ENCODE peak calls at places on chromosomes 16 and 17, in nine cellular contexts. One of them, this sample, is unnamed.
A peak's percentile ranks its signal among the peaks of the same experiment; 100 is the strongest.

GRCh38 chr16:50946606-50947005 is 204.5 kb downstream of the SALL1 start:
- DNase-seq in body of pancreas: no peak
- DNase-seq in effector memory CD4-positive, alpha-beta T cell: no peak
- DNase-seq in lower lobe of right lung: no peak
- DNase-seq in upper lobe of right lung: no peak
- DNase-seq in heart left ventricle: no peak
- DNase-seq in PC-9: no peak
- DNase-seq in neural progenitor cell: no peak
- DNase-seq in tibial nerve: no peak
- DNase-seq in this sample: no peak

GRCh38 chr17:7515912-7516610 is 31.9 kb downstream of the POLR2A start:
- DNase-seq in body of pancreas: peak; percentile 25
- DNase-seq in effector memory CD4-positive, alpha-beta T cell: no peak
- DNase-seq in lower lobe of right lung: peak; percentile 58
- DNase-seq in upper lobe of right lung: peak; percentile 72
- DNase-seq in heart left ventricle: no peak
- DNase-seq in PC-9: no peak
- DNase-seq in neural progenitor cell: no peak
- DNase-seq in tibial nerve: no peak
- DNase-seq in this sample: no peak

GRCh38 chr16:88431651-88432050 is 21.4 kb upstream of the ZFPM1 start:
- DNase-seq in body of pancreas: no peak
- DNase-seq in effector memory CD4-positive, alpha-beta T cell: no peak
- DNase-seq in lower lobe of right lung: no peak
- DNase-seq in upper lobe of right lung: no peak
- DNase-seq in heart left ventricle: no peak
- DNase-seq in PC-9: no peak
- DNase-seq in neural progenitor cell: no peak
- DNase-seq in tibial nerve: no peak
- DNase-seq in this sample: no peak

GRCh38 chr17:76659928-76660614 is 16.5 kb upstream of the ST6GALNAC1 start:
- DNase-seq in body of pancreas: no peak
- DNase-seq in effector memory CD4-positive, alpha-beta T cell: no peak
- DNase-seq in lower lobe of right lung: no peak
- DNase-seq in upper lobe of right lung: no peak
- DNase-seq in heart left ventricle: no peak
- DNase-seq in PC-9: peak; percentile 72
- DNase-seq in neural progenitor cell: no peak
- DNase-seq in tibial nerve: no peak
- DNase-seq in this sample: no peak

GRCh38 chr17:72697602-72698146 is 394.8 kb downstream of the SLC39A11 start:
- DNase-seq in body of pancreas: peak; percentile 20
- DNase-seq in effector memory CD4-positive, alpha-beta T cell: no peak
- DNase-seq in lower lobe of right lung: no peak
- DNase-seq in upper lobe of right lung: no peak
- DNase-seq in heart left ventricle: no peak
- DNase-seq in PC-9: no peak
- DNase-seq in neural progenitor cell: no peak
- DNase-seq in tibial nerve: no peak
- DNase-seq in this sample: no peak

GRCh38 chr16:51713502-51713901 is 562.4 kb upstream of the SALL1 start:
- DNase-seq in body of pancreas: no peak
- DNase-seq in effector memory CD4-positive, alpha-beta T cell: no peak
- DNase-seq in lower lobe of right lung: no peak
- DNase-seq in upper lobe of right lung: no peak
- DNase-seq in heart left ventricle: no peak
- DNase-seq in PC-9: no peak
- DNase-seq in neural progenitor cell: no peak
- DNase-seq in tibial nerve: no peak
- DNase-seq in this sample: no peak

GRCh38 chr16:12819126-12820117 is 15.7 kb upstream of the CPPED1 start:
- DNase-seq in body of pancreas: peak; percentile 47
- DNase-seq in effector memory CD4-positive, alpha-beta T cell: peak; percentile 48
- DNase-seq in lower lobe of right lung: peak; percentile 76
- DNase-seq in upper lobe of right lung: peak; percentile 87
- DNase-seq in heart left ventricle: peak; percentile 58
- DNase-seq in PC-9: no peak
- DNase-seq in neural progenitor cell: peak; percentile 72
- DNase-seq in tibial nerve: peak; percentile 33
- DNase-seq in this sample: no peak

GRCh38 chr16:21184834-21185233 is 26.4 kb downstream of the LDAF1 start:
- DNase-seq in body of pancreas: no peak
- DNase-seq in effector memory CD4-positive, alpha-beta T cell: no peak
- DNase-seq in lower lobe of right lung: no peak
- DNase-seq in upper lobe of right lung: no peak
- DNase-seq in heart left ventricle: no peak
- DNase-seq in PC-9: no peak
- DNase-seq in neural progenitor cell: no peak
- DNase-seq in tibial nerve: no peak
- DNase-seq in this sample: no peak

GRCh38 chr16:30186782-30187555 is 3.6 kb downstream of the CORO1A start:
- DNase-seq in body of pancreas: peak; percentile 74
- DNase-seq in effector memory CD4-positive, alpha-beta T cell: peak; percentile 74
- DNase-seq in lower lobe of right lung: peak; percentile 88
- DNase-seq in upper lobe of right lung: peak; percentile 89
- DNase-seq in heart left ventricle: peak; percentile 75
- DNase-seq in PC-9: no peak
- DNase-seq in neural progenitor cell: peak; percentile 74
- DNase-seq in tibial nerve: peak; percentile 41
- DNase-seq in this sample: no peak

GRCh38 chr16:72312862-72313261 is 140.9 kb upstream of the PMFBP1 start:
- DNase-seq in body of pancreas: no peak
- DNase-seq in effector memory CD4-positive, alpha-beta T cell: no peak
- DNase-seq in lower lobe of right lung: no peak
- DNase-seq in upper lobe of right lung: no peak
- DNase-seq in heart left ventricle: no peak
- DNase-seq in PC-9: no peak
- DNase-seq in neural progenitor cell: peak; percentile 2
- DNase-seq in tibial nerve: no peak
- DNase-seq in this sample: no peak

GRCh38 chr16:10950393-10950792 is 6.0 kb downstream of the CLEC16A start:
- DNase-seq in body of pancreas: no peak
- DNase-seq in effector memory CD4-positive, alpha-beta T cell: no peak
- DNase-seq in lower lobe of right lung: no peak
- DNase-seq in upper lobe of right lung: peak; percentile 40
- DNase-seq in heart left ventricle: no peak
- DNase-seq in PC-9: peak; percentile 79
- DNase-seq in neural progenitor cell: no peak
- DNase-seq in tibial nerve: no peak
- DNase-seq in this sample: no peak
- H3K27ac ChIP-seq in body of pancreas: no peak overlapping the region
- H3K27ac ChIP-seq in effector memory CD4-positive, alpha-beta T cell: no peak overlapping the region
- H3K27ac ChIP-seq in lower lobe of right lung: no peak overlapping the region
- H3K27ac ChIP-seq in upper lobe of right lung: no peak overlapping the region
- H3K27ac ChIP-seq in heart left ventricle: no peak overlapping the region
- H3K27ac ChIP-seq in PC-9: peak overlapping the region; percentile 41
- H3K27ac ChIP-seq in neural progenitor cell: no peak overlapping the region
- H3K27ac ChIP-seq in tibial nerve: no peak overlapping the region
- H3K27ac ChIP-seq in this sample: no peak overlapping the region

DNA sequence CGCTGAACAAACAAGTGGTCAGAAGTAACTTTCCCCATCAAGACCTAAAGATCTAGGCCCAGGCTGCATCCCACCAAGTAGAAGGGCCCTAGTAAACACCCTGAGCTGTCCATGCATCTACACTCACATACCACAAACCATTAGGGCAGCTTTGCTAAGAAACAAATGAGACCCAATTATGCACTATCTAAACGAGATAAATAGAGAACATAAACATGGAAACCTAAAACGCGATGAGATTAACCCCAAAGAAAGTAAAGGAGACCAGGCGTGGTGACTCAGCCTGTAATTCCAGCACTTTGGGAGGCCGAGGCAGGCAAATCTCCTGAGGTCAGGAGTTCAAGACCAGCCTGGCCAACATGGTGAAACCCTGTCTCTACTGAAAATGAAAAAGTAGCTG is 5.8 kb downstream of the TXNDC11 start:
- DNase-seq in body of pancreas: no peak
- DNase-seq in effector memory CD4-positive, alpha-beta T cell: no peak
- DNase-seq in lower lobe of right lung: no peak
- DNase-seq in upper lobe of right lung: no peak
- DNase-seq in heart left ventricle: no peak
- DNase-seq in PC-9: no peak
- DNase-seq in neural progenitor cell: no peak
- DNase-seq in tibial nerve: no peak
- DNase-seq in this sample: no peak
- H3K4me1 ChIP-seq in body of pancreas: peaks cover 84% of the 10 kb centered on the region
- H3K4me1 ChIP-seq in effector memory CD4-positive, alpha-beta T cell: peaks cover 22% of the 10 kb centered on the region
- H3K4me1 ChIP-seq in lower lobe of right lung: peaks cover 87% of the 10 kb centered on the region
- H3K4me1 ChIP-seq in upper lobe of right lung: peaks cover 63% of the 10 kb centered on the region
- H3K4me1 ChIP-seq in heart left ventricle: peaks cover 78% of the 10 kb centered on the region
- H3K4me1 ChIP-seq in PC-9: peaks cover 12% of the 10 kb centered on the region
- H3K4me1 ChIP-seq in neural progenitor cell: peaks cover 6% of the 10 kb centered on the region
- H3K4me1 ChIP-seq in tibial nerve: no peaks in the 10 kb centered on the region
- H3K4me1 ChIP-seq in this sample: peaks cover 17% of the 10 kb centered on the region

GRCh38 chr17:49523706-49524472 is 28.8 kb downstream of the NGFR start:
- DNase-seq in body of pancreas: peak; percentile 31
- DNase-seq in effector memory CD4-positive, alpha-beta T cell: no peak
- DNase-seq in lower lobe of right lung: no peak
- DNase-seq in upper lobe of right lung: no peak
- DNase-seq in heart left ventricle: no peak
- DNase-seq in PC-9: peak; percentile 44
- DNase-seq in neural progenitor cell: no peak
- DNase-seq in tibial nerve: no peak
- DNase-seq in this sample: no peak
- H3K27ac ChIP-seq in body of pancreas: no peak overlapping the region
- H3K27ac ChIP-seq in effector memory CD4-positive, alpha-beta T cell: no peak overlapping the region
- H3K27ac ChIP-seq in lower lobe of right lung: no peak overlapping the region
- H3K27ac ChIP-seq in upper lobe of right lung: no peak overlapping the region
- H3K27ac ChIP-seq in heart left ventricle: no peak overlapping the region
- H3K27ac ChIP-seq in PC-9: no peak overlapping the region
- H3K27ac ChIP-seq in neural progenitor cell: no peak overlapping the region
- H3K27ac ChIP-seq in tibial nerve: no peak overlapping the region
- H3K27ac ChIP-seq in this sample: no peak overlapping the region

GRCh38 chr17:39225974-39226683 is 384 bp upstream of the STAC2 start:
- DNase-seq in body of pancreas: peak; percentile 27
- DNase-seq in effector memory CD4-positive, alpha-beta T cell: no peak
- DNase-seq in lower lobe of right lung: no peak
- DNase-seq in upper lobe of right lung: no peak
- DNase-seq in heart left ventricle: peak; percentile 80
- DNase-seq in PC-9: no peak
- DNase-seq in neural progenitor cell: peak; percentile 98
- DNase-seq in tibial nerve: no peak
- DNase-seq in this sample: peak; percentile 72
- H3K4me1 ChIP-seq in body of pancreas: peaks cover 15% of the 10 kb centered on the region
- H3K4me1 ChIP-seq in effector memory CD4-positive, alpha-beta T cell: peaks cover 15% of the 10 kb centered on the region
- H3K4me1 ChIP-seq in lower lobe of right lung: peaks cover 21% of the 10 kb centered on the region
- H3K4me1 ChIP-seq in upper lobe of right lung: peaks cover 16% of the 10 kb centered on the region
- H3K4me1 ChIP-seq in heart left ventricle: peaks cover 20% of the 10 kb centered on the region
- H3K4me1 ChIP-seq in PC-9: peaks cover 10% of the 10 kb centered on the region
- H3K4me1 ChIP-seq in neural progenitor cell: peaks cover 14% of the 10 kb centered on the region
- H3K4me1 ChIP-seq in tibial nerve: no peaks in the 10 kb centered on the region
- H3K4me1 ChIP-seq in this sample: peaks cover 50% of the 10 kb centered on the region

GRCh38 chr16:78376452-78376851 is 277.0 kb downstream of the WWOX start:
- DNase-seq in body of pancreas: no peak
- DNase-seq in effector memory CD4-positive, alpha-beta T cell: no peak
- DNase-seq in lower lobe of right lung: no peak
- DNase-seq in upper lobe of right lung: no peak
- DNase-seq in heart left ventricle: no peak
- DNase-seq in PC-9: no peak
- DNase-seq in neural progenitor cell: no peak
- DNase-seq in tibial nerve: no peak
- DNase-seq in this sample: no peak
- H3K27ac ChIP-seq in body of pancreas: no peak overlapping the region
- H3K27ac ChIP-seq in effector memory CD4-positive, alpha-beta T cell: no peak overlapping the region
- H3K27ac ChIP-seq in lower lobe of right lung: no peak overlapping the region
- H3K27ac ChIP-seq in upper lobe of right lung: no peak overlapping the region
- H3K27ac ChIP-seq in heart left ventricle: no peak overlapping the region
- H3K27ac ChIP-seq in PC-9: no peak overlapping the region
- H3K27ac ChIP-seq in neural progenitor cell: no peak overlapping the region
- H3K27ac ChIP-seq in tibial nerve: no peak overlapping the region
- H3K27ac ChIP-seq in this sample: no peak overlapping the region